ENCODE peak calls at places on chromosome 15, in four cellular contexts. T is heart left ventricle, J is bronchial epithelial cell, Z is A549. S is an unnamed sample.

GRCh38 chr15:65062061-65062460 is 5.7 kb downstream of the RASL12 start:
- DNase-seq in Z (no peak), T (no peak), J (no peak), S (no peak)

GRCh38 chr15:52709172-52709979 is 30.2 kb upstream of the ATOSA start:
- DNase-seq in Z (no peak), J (peak), T (no peak), S (peak)

GRCh38 chr15:66187271-66187670 is 66.3 kb downstream of the MEGF11 start:
- DNase-seq in J (no peak), Z (no peak), T (no peak), S (peak)

GRCh38 chr15:64461577-64462162 is 1.3 kb downstream of the ZNF609 start:
- DNase-seq in J (peak), T (no peak), Z (peak), S (peak)

GRCh38 chr15:85878866-85879265 is 84.1 kb upstream of the KLHL25 start:
- DNase-seq in T (no peak), Z (no peak), J (peak), S (peak)

GRCh38 chr15:65115086-65115485 is at the start of gene UBAP1L:
- DNase-seq in Z (no peak), T (no peak), J (no peak), S (no peak)

GRCh38 chr15:48250640-48251076 is 44.6 kb downstream of the SLC12A1 start:
- DNase-seq in Z (peak), T (peak), J (peak), S (peak)

GRCh38 chr15:29792426-29793159 is 29.7 kb downstream of the TJP1 start:
- DNase-seq in T (no peak), J (no peak), Z (no peak), S (no peak)

GRCh38 chr15:50415752-50416404 is 8.3 kb upstream of the USP8 start:
- DNase-seq in Z (no peak), T (no peak), J (peak), S (peak)

GRCh38 chr15:40942865-40943264 is 10.4 kb upstream of the CHAC1 start:
- DNase-seq in T (no peak), J (no peak), Z (no peak), S (no peak)
- H3K4me3 ChIP-seq in T (peak), J (no peak), Z (no peak), S (no peak)

DNA sequence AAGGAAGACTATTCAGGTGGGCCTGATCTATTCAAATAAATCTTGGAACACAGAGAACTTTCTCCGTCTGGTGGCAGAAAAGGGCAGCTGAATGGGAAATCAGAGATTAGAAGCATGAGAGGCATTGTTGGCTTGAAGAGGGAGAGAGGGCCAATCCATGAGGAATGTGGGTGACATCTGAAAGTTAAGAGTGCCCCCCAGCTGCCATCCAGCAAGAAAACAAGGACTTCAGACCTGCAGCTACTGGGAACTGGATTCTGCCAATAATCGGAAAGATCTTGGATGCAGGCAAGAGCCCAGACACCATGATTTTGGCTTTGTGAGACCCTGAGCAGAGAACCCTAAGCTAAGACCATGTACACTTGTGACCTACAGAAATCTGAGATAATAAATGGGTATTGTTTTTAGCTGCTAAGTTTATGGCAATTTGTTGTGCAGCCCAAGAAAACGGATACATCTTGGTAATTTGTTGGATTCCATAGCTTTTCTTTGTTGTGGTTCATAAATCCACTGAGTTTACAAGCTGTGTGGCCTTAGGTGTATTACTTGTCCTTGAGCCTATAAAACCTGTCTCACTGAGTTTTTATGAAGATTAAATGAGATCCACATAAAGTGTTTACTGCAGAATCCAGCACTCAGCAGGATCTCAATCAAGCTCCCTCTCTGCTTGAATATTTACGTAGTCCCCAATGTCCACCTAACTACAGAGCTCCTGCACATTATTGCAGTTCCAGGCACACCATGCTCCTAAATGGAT is 82.1 kb upstream of the PRTG start:
- DNase-seq in Z (no peak), T (no peak), J (no peak), S (no peak)
- TF ChIP-seq CTCF in Z (no peak), T (no peak), J (no peak), S (no peak)

GRCh38 chr15:39582977-39583585 is 2.2 kb downstream of the THBS1 start:
- DNase-seq in Z (no peak), J (no peak), T (no peak), S (no peak)
- H3K4me3 ChIP-seq in Z (peak), J (no peak), T (peak), S (peak)

GRCh38 chr15:69723404-69724097 is 270.9 kb downstream of the RPLP1 start:
- DNase-seq in Z (no peak), T (peak), J (no peak), S (no peak)
- TF ChIP-seq CTCF in Z (no peak), T (no peak), J (no peak), S (no peak)

DNA sequence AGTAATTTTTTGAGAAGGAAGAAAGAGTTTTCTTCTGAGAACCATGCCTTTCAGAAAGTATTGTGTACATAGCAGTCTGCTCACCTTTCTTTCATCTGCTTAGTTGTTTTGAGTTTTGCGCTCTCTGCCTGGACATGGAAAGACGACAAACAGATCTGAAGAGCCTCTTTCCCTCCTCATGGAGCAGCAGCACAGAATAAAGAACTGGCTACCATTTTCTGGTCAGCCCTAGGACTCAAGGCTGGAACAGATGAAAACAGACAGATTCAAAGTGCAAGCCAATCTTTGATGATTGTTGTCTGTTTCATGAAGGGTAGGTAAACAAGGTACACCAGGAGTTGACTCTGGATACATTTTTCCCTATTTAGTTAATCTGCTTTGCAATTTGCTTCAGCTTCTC is 34.9 kb upstream of the MINAR1 start:
- DNase-seq in J (no peak), Z (no peak), T (no peak), S (no peak)
- H3K4me3 ChIP-seq in J (no peak), Z (no peak), T (no peak), S (no peak)

GRCh38 chr15:78302579-78302978 is 3.2 kb upstream of the SKIC8 start:
- DNase-seq in J (no peak), T (no peak), Z (no peak), S (peak)

GRCh38 chr15:78299302-78300102 is at the start of gene SKIC8:
- DNase-seq in Z (peak), T (peak), J (peak), S (peak)

GRCh38 chr15:78301813-78302212 is 2.4 kb upstream of the SKIC8 start:
- DNase-seq in J (no peak), T (no peak), Z (no peak), S (no peak)

GRCh38 chr15:78301326-78301725 is 1.9 kb upstream of the SKIC8 start:
- DNase-seq in Z (no peak), J (no peak), T (no peak), S (no peak)

GRCh38 chr15:78298983-78299301 is 467 bp downstream of the SKIC8 start:
- DNase-seq in T (no peak), Z (peak), J (peak), S (peak)
- TF ChIP-seq CTCF in T (no peak), Z (no peak), J (peak), S (peak)

GRCh38 chr15:98873441-98874218 is 134.0 kb downstream of the PGPEP1L start:
- DNase-seq in J (peak), T (no peak), Z (peak), S (peak)
- H3K4me3 ChIP-seq in J (peak), T (no peak), Z (peak), S (peak)